ENCODE peak calls at places on chromosomes 4 and X, in four cellular contexts. M is K562, C is HepG2, U is A549. K is an unnamed sample.
A peak's percentile ranks its signal among the peaks of the same experiment; 100 is the strongest.

GRCh38 chrX:48492293-48492910 is 16.4 kb upstream of the PORCN start:
- DNase-seq in M (peak; percentile 68), U (no peak), C (no peak), K (no peak)

GRCh38 chrX:124045109-124045508 is 83.6 kb downstream of the STAG2 start:
- DNase-seq in C (no peak), U (no peak), M (no peak), K (no peak)

GRCh38 chr4:77734928-77735327 is 84.2 kb downstream of the CNOT6L start:
- DNase-seq in M (peak; percentile 82), U (no peak), C (peak; percentile 71), K (no peak)

GRCh38 chr4:84708406-84709135 is 125.6 kb downstream of the CDS1 start:
- DNase-seq in C (no peak), U (no peak), M (no peak), K (no peak)

GRCh38 chrX:38819709-38820108 is 18.4 kb downstream of the MID1IP1 start:
- DNase-seq in M (no peak), C (no peak), U (no peak), K (no peak)

GRCh38 chr4:25926473-25926872 is 12.5 kb downstream of the SMIM20 start:
- DNase-seq in U (no peak), M (peak; percentile 12), C (no peak), K (no peak)

GRCh38 chr4:40238700-40239548 is 42.1 kb downstream of the RHOH start:
- DNase-seq in C (no peak), M (peak; percentile 97), U (no peak), K (no peak)

GRCh38 chrX:104902070-104902469 is 318.4 kb downstream of the TEX13A start:
- DNase-seq in M (no peak), U (no peak), C (no peak), K (no peak)

GRCh38 chr4:148444296-148445070 is 2.3 kb upstream of the NR3C2 start:
- DNase-seq in C (no peak), M (no peak), U (no peak), K (peak; percentile 56)

DNA sequence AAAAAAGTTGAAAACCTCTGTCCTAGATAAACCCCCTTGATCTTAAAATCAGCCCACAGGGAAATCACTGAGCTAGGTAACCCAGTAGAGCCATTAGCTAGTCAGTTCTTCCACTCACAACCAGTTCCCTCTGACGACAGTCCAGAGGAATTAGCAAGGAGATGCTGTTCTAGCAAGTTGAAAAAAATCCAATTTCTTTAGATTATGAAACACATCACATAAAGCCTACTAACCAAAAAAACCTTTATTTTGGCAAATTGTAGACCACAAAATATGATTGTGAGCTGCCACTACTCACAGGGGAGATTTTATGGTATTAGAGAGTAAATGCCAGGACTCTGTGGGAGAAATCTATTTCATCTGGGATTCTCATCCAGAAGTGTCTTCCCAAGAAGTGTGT is 22.6 kb downstream of the ADAMTS3 start:
- DNase-seq in U (no peak), C (no peak), M (no peak), K (no peak)
- TF ChIP-seq JUN in U (no peak), C (no peak), M (no peak), K (no peak)

GRCh38 chr4:8834681-8835220 is 36.9 kb downstream of the HMX1 start:
- DNase-seq in C (no peak), M (no peak), U (no peak), K (no peak)
- TF ChIP-seq ESRRA in C (no peak), M (no peak), U (no peak), K (no peak)

GRCh38 chr4:43130228-43131021 is 237.9 kb downstream of the GRXCR1 start:
- DNase-seq in M (no peak), U (no peak), C (no peak), K (no peak)

GRCh38 chr4:43136752-43137151 is 244.2 kb downstream of the GRXCR1 start:
- DNase-seq in C (no peak), M (no peak), U (no peak), K (no peak)

GRCh38 chr4:43126595-43126994 is 234.1 kb downstream of the GRXCR1 start:
- DNase-seq in M (no peak), C (no peak), U (no peak), K (no peak)

GRCh38 chr4:43133566-43133965 is 241.1 kb downstream of the GRXCR1 start:
- DNase-seq in U (no peak), M (no peak), C (no peak), K (no peak)

DNA sequence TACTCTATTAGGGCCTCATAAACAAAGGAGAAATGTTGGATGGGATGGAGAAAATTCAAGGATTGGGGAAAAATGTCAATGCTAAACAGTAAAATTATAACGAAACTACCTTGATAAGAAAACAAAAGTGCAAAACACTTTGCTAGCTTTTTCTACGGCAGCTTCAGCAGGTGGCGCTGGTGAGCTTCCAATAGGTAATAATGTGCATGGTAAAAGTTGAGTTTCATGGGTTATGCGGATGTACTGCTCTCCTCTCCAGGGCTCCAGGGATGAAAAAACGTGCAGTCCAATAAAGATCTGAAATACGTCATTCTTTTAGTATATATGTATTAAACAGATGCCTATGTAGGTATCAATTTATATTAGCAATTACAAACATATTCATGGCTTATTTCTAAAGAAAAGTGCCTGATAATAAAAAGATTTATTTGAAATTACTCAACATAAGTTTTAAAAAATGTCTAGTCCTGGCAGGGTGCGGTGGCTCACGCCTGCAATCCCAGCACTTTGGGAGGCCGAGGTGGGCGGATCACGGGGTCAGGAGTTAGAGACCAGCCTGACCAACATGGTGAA is 239.6 kb downstream of the GRXCR1 start:
- DNase-seq in C (peak; percentile 42), M (peak; percentile 54), U (peak; percentile 2), K (peak; percentile 75)
- TF ChIP-seq JUN in C (no peak), M (no peak), U (no peak), K (no peak)

GRCh38 chr4:128527356-128527755 is 239.7 kb upstream of the PGRMC2 start:
- DNase-seq in M (no peak), U (no peak), C (no peak), K (no peak)
- TF ChIP-seq ESRRA in M (no peak), U (no peak), C (no peak), K (no peak)

DNA sequence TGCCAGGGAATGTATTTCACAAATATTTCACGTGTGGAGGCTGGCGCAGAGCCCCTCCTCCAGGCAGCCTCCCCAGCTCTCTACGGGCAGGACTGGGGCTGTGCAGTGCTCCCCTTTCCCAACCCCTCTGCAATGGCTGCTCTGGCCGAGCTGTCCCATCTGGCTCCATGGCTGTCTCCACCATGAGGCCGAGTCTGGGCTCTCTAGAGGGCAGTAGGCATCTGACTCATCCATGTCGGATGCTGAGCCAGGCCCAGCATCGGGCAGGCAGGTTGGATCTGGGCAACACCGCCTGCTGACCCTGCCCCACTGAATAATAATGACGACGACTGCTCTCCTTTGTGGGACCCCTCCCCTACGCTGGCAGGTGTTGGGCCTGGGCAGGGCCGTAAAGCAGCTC is 11.0 kb upstream of the SH3TC1 start:
- DNase-seq in C (no peak), U (peak; percentile 52), M (no peak), K (no peak)
- TF ChIP-seq JUN in C (no peak), U (no peak), M (no peak), K (no peak)

DNA sequence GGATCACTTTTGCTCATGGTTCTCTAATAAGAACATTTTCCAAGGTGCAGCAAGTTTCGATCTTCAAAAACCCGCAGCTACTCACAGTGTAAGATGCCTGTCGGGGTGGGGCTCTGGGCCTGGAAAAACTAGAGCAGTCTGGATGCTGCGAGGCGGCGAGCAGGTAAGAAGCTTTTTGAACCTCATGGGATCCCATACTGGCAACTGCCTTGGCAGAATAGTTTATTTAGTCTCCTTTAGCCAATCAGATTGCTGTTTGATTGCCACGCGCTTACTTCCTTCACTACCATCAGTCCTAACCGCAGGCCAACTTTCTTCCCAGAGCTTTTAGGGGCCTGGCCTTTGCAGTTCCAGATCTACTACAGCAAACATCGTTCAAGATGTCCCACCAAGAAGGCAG is 61.3 kb upstream of the MAGEB10 start:
- DNase-seq in U (no peak), C (no peak), M (no peak), K (no peak)
- TF ChIP-seq ESRRA in U (no peak), C (no peak), M (no peak), K (no peak)

K was measured in WTC11.